ENCODE peak calls at places on chromosomes 4 and X, in nine cellular contexts. O is hypothalamus; G is psoas muscle; D is HS-5; Y is HFF-Myc; T is heart right ventricle; R is amniotic epithelial cell; S is CD8-positive, alpha-beta T cell; U is GM12865. B is an unnamed sample.

GRCh38 chrX:134908235-134908834 is 82.5 kb upstream of the SMIM10 start:
- DNase-seq in Y (no peak), G (no peak), S (peak), U (no peak), D (no peak), O (no peak), R (peak), T (no peak), B (no peak)

GRCh38 chr4:127486248-127486647 is 146.5 kb upstream of the INTU start:
- DNase-seq in S (no peak), Y (no peak), D (no peak), U (no peak), O (no peak), G (no peak), R (no peak), T (no peak), B (no peak)

GRCh38 chr4:40840255-40840984 is 90.7 kb downstream of the NSUN7 start:
- DNase-seq in S (no peak), R (no peak), U (peak), Y (no peak), G (no peak), O (no peak), T (no peak), D (no peak), B (no peak)

GRCh38 chr4:173139561-173139960 is 29.1 kb upstream of the GALNT7 start:
- DNase-seq in R (no peak), U (no peak), Y (no peak), T (no peak), D (no peak), O (no peak), S (no peak), G (no peak), B (no peak)

GRCh38 chrX:56729152-56729557 is at the start of gene NBDY:
- DNase-seq in D (no peak), G (peak), R (peak), Y (no peak), S (peak), T (peak), O (peak), U (peak), B (peak)

GRCh38 chrX:24676403-24677024 is 17.2 kb upstream of the POLA1 start:
- DNase-seq in Y (no peak), T (no peak), R (no peak), U (peak), O (no peak), D (no peak), S (no peak), G (no peak), B (no peak)

GRCh38 chr4:150534818-150535217 is 47.1 kb upstream of the MAB21L2 start:
- DNase-seq in S (no peak), D (no peak), Y (no peak), T (no peak), U (no peak), G (no peak), O (no peak), R (no peak), B (no peak)

GRCh38 chrX:68721546-68721945 is 74.1 kb downstream of the STARD8 start:
- DNase-seq in Y (no peak), D (no peak), O (no peak), T (no peak), G (no peak), S (no peak), R (no peak), U (no peak), B (no peak)

GRCh38 chr4:22202351-22203343 is 254.1 kb upstream of the KCNIP4 start:
- DNase-seq in T (no peak), S (no peak), G (no peak), Y (no peak), U (no peak), D (no peak), O (no peak), R (no peak), B (no peak)

GRCh38 chrX:18457000-18457399 is 31.6 kb downstream of the CDKL5 start:
- DNase-seq in U (no peak), S (no peak), Y (no peak), T (no peak), G (no peak), R (no peak), O (no peak), D (no peak), B (no peak)

GRCh38 chr4:26021417-26022345 is 107.7 kb downstream of the SMIM20 start:
- DNase-seq in T (no peak), R (no peak), S (no peak), U (no peak), O (no peak), D (no peak), G (no peak), Y (no peak), B (no peak)

GRCh38 chrX:73903941-73904340 is 340.9 kb downstream of the CHIC1 start:
- DNase-seq in R (peak), O (no peak), Y (no peak), S (no peak), D (no peak), G (no peak), T (no peak), U (no peak), B (no peak)

GRCh38 chrX:49040376-49040955 is 2.7 kb downstream of the TFE3 start:
- DNase-seq in T (no peak), G (no peak), S (no peak), R (peak), U (no peak), D (no peak), O (no peak), Y (no peak), B (no peak)

GRCh38 chrX:153366878-153367538 is 33.1 kb downstream of the ZNF275 start:
- DNase-seq in O (no peak), G (no peak), T (no peak), D (no peak), Y (no peak), U (no peak), S (no peak), R (no peak), B (no peak)

GRCh38 chrX:16628954-16629595 is 20.9 kb upstream of the S100G start:
- DNase-seq in S (no peak), U (no peak), T (no peak), O (no peak), D (no peak), G (no peak), R (no peak), Y (no peak), B (no peak)

GRCh38 chrX:123830309-123830708 is 29.5 kb upstream of the XIAP start:
- DNase-seq in O (no peak), U (peak), D (no peak), S (no peak), Y (no peak), T (no peak), G (no peak), R (peak), B (peak)

GRCh38 chr4:169492436-169493163 is 119.8 kb downstream of the NEK1 start:
- DNase-seq in G (peak), O (no peak), D (peak), R (peak), S (peak), T (no peak), Y (peak), U (peak), B (no peak)

GRCh38 chr4:2793920-2794706 is 1.2 kb downstream of the SH3BP2 start:
- DNase-seq in U (peak), D (no peak), S (no peak), O (no peak), Y (no peak), T (no peak), G (peak), R (peak), B (peak)

B was measured in Right ventricle myocardium superior.